ENCODE peak calls at places on chromosome 7, in nine cellular contexts. V is AML-193, H is A549, R is upper lobe of right lung, K is heart left ventricle, U is gastrocnemius medialis, Z is AG08396, E is NCI-H774, M is T-helper 1 cell. T is an unnamed sample.

GRCh38 chr7:40329601-40330153 is 194.9 kb downstream of the SUGCT start:
- DNase-seq in R (no peak), V (peak), K (no peak), M (peak), H (peak), U (no peak), E (peak), Z (peak), T (no peak)

GRCh38 chr7:148142660-148143248 is 447.8 kb upstream of the C7orf33 start:
- DNase-seq in H (no peak), K (no peak), M (no peak), V (peak), Z (peak), U (no peak), E (peak), R (no peak), T (no peak)

GRCh38 chr7:16739863-16740622 is 13.5 kb upstream of the TSPAN13 start:
- DNase-seq in E (no peak), K (peak), U (no peak), H (peak), Z (peak), V (no peak), R (no peak), M (no peak), T (no peak)

GRCh38 chr7:149884541-149884940 is 10.8 kb downstream of the ATP6V0E2 start:
- DNase-seq in U (no peak), Z (no peak), K (peak), H (no peak), R (no peak), V (no peak), E (no peak), M (no peak), T (no peak)

GRCh38 chr7:6675807-6676405 is 30.8 kb downstream of the ZNF12 start:
- DNase-seq in R (no peak), K (no peak), V (no peak), Z (no peak), H (no peak), U (no peak), M (no peak), E (no peak), T (no peak)

GRCh38 chr7:26782501-26782900 is 81.9 kb downstream of the SKAP2 start:
- DNase-seq in H (no peak), R (no peak), Z (no peak), E (no peak), M (no peak), K (no peak), V (no peak), U (no peak), T (no peak)

GRCh38 chr7:74101061-74101681 is 17.6 kb downstream of the LIMK1 start:
- DNase-seq in K (no peak), M (no peak), V (no peak), Z (no peak), U (peak), R (no peak), E (no peak), H (no peak), T (no peak)

GRCh38 chr7:133646493-133647154 is 393.7 kb downstream of the EXOC4 start:
- DNase-seq in H (no peak), U (no peak), M (no peak), E (no peak), V (no peak), R (no peak), K (no peak), Z (no peak), T (no peak)

GRCh38 chr7:155214328-155214986 is 83.2 kb upstream of the INSIG1 start:
- DNase-seq in E (peak), K (no peak), R (no peak), U (no peak), H (no peak), Z (no peak), V (no peak), M (no peak), T (no peak)

GRCh38 chr7:670501-671390 is 55.8 kb upstream of the DNAAF5 start:
- DNase-seq in H (no peak), R (no peak), M (no peak), V (no peak), Z (no peak), U (no peak), E (no peak), K (no peak), T (no peak)

GRCh38 chr7:104548861-104549260 is 220.5 kb downstream of the LHFPL3 start:
- DNase-seq in Z (no peak), H (no peak), M (no peak), V (peak), E (no peak), K (no peak), U (no peak), R (no peak), T (no peak)

GRCh38 chr7:6221340-6222319 is 50.8 kb downstream of the CYTH3 start:
- DNase-seq in M (peak), V (peak), R (no peak), Z (no peak), K (no peak), U (no peak), E (no peak), H (no peak), T (no peak)

GRCh38 chr7:45324683-45325237 is 167.2 kb downstream of the RAMP3 start:
- DNase-seq in K (no peak), Z (no peak), H (no peak), M (no peak), R (no peak), U (no peak), V (no peak), E (no peak), T (no peak)

GRCh38 chr7:18020138-18020715 is 7.4 kb downstream of the PRPS1L1 start:
- DNase-seq in H (no peak), E (no peak), U (no peak), V (no peak), K (no peak), R (no peak), Z (no peak), M (no peak), T (no peak)

GRCh38 chr7:2017914-2018785 is 214.6 kb downstream of the MAD1L1 start:
- DNase-seq in V (no peak), R (peak), E (no peak), Z (no peak), M (no peak), U (peak), K (no peak), H (no peak), T (peak)

GRCh38 chr7:6175642-6176041 is 96.8 kb downstream of the CYTH3 start:
- DNase-seq in K (no peak), H (no peak), R (no peak), U (peak), E (no peak), M (no peak), V (peak), Z (no peak), T (no peak)

GRCh38 chr7:149825567-149826343 is 12.4 kb upstream of the ZNF862 start:
- DNase-seq in H (no peak), U (no peak), Z (no peak), V (no peak), K (no peak), R (peak), M (no peak), E (no peak), T (no peak)

GRCh38 chr7:86667732-86668131 is 24.0 kb downstream of the GRM3 start:
- DNase-seq in R (no peak), U (no peak), E (no peak), M (no peak), H (no peak), Z (no peak), K (no peak), V (no peak), T (peak)

GRCh38 chr7:126776506-126776905 is 476.2 kb downstream of the GRM8 start:
- DNase-seq in E (no peak), H (no peak), K (no peak), Z (no peak), U (no peak), M (no peak), R (no peak), V (no peak), T (no peak)

GRCh38 chr7:40887099-40887498 is 752.3 kb downstream of the SUGCT start:
- DNase-seq in K (no peak), E (no peak), Z (peak), R (no peak), H (no peak), V (no peak), U (no peak), M (no peak), T (no peak)

GRCh38 chr7:34928052-34928451 is 109.2 kb downstream of the DPY19L1 start:
- DNase-seq in R (peak), M (peak), U (no peak), H (no peak), E (no peak), Z (no peak), V (no peak), K (no peak), T (peak)

GRCh38 chr7:111855842-111856227 is 293.5 kb upstream of the IMMP2L start:
- DNase-seq in H (no peak), R (no peak), V (no peak), U (no peak), Z (no peak), E (no peak), K (no peak), M (no peak), T (no peak)

GRCh38 chr7:78702770-78703169 is 750.7 kb downstream of the MAGI2 start:
- DNase-seq in Z (peak), K (no peak), V (no peak), H (no peak), U (no peak), R (no peak), E (no peak), M (no peak), T (no peak)

GRCh38 chr7:6637544-6638229 is 569 bp downstream of the ZNF316 start:
- DNase-seq in Z (peak), E (no peak), U (no peak), V (peak), K (peak), H (peak), R (peak), M (peak), T (peak)

GRCh38 chr7:121932768-121933167 is 59.8 kb downstream of the PTPRZ1 start:
- DNase-seq in Z (no peak), K (no peak), H (no peak), M (no peak), E (no peak), U (no peak), R (no peak), V (no peak), T (no peak)

GRCh38 chr7:23393636-23394035 is 76.7 kb downstream of the IGF2BP3 start:
- DNase-seq in V (no peak), M (no peak), U (no peak), K (no peak), R (no peak), Z (no peak), H (no peak), E (no peak), T (no peak)

GRCh38 chr7:73742338-73742752 is 3.7 kb upstream of the ABHD11 start:
- DNase-seq in V (no peak), K (no peak), H (no peak), U (no peak), E (no peak), R (peak), M (no peak), Z (no peak), T (peak)

GRCh38 chr7:143375298-143376034 is 5.7 kb upstream of the ZYX start:
- DNase-seq in K (no peak), Z (no peak), M (peak), H (no peak), V (peak), E (no peak), U (no peak), R (no peak), T (no peak)

GRCh38 chr7:95772298-95772770 is at the start of gene DYNC1I1:
- DNase-seq in M (peak), V (no peak), K (peak), U (peak), H (peak), R (peak), E (peak), Z (peak), T (peak)

GRCh38 chr7:139035588-139036353 is at the start of gene ZC3HAV1L:
- DNase-seq in E (peak), Z (peak), M (peak), H (peak), V (peak), R (peak), U (no peak), K (peak), T (peak)

GRCh38 chr7:55369427-55369826 is 4.3 kb downstream of the LANCL2 start:
- DNase-seq in E (no peak), V (no peak), M (no peak), K (no peak), R (no peak), Z (peak), U (no peak), H (no peak), T (no peak)

GRCh38 chr7:10117815-10118214 is 855.9 kb upstream of the PHF14 start:
- DNase-seq in H (no peak), E (no peak), M (no peak), U (no peak), K (no peak), Z (no peak), R (no peak), V (no peak), T (no peak)

GRCh38 chr7:158838238-158838637 is 8.9 kb upstream of the ESYT2 start:
- DNase-seq in E (no peak), U (no peak), V (no peak), M (no peak), H (no peak), K (no peak), R (no peak), Z (no peak), T (no peak)

GRCh38 chr7:130272456-130273080 is 5.9 kb downstream of the CPA2 start:
- DNase-seq in H (no peak), V (no peak), K (no peak), Z (peak), R (no peak), M (no peak), U (no peak), E (no peak), T (peak)

GRCh38 chr7:67794544-67794943 is 797.9 kb downstream of the TYW1 start:
- DNase-seq in R (no peak), K (no peak), U (no peak), M (no peak), H (no peak), V (no peak), E (no peak), Z (no peak), T (no peak)

GRCh38 chr7:155660059-155660757 is 15.7 kb downstream of the RBM33 start:
- DNase-seq in H (no peak), V (peak), M (peak), R (no peak), U (no peak), K (no peak), E (no peak), Z (no peak), T (no peak)

GRCh38 chr7:4001742-4002141 is 680.4 kb upstream of the FOXK1 start:
- DNase-seq in V (no peak), M (no peak), E (no peak), Z (no peak), R (no peak), H (no peak), U (no peak), K (no peak), T (no peak)

T was measured in WTC11.